ENCODE peak calls at places on chromosomes 5 and 9, in five cellular contexts. One of them, this sample, is unnamed.

GRCh38 chr5:7834982-7835381 is 16.0 kb downstream of the CFAP90 start:
- DNase-seq in KG1: no peak
- DNase-seq in posterior vena cava: no peak
- DNase-seq in naive thymus-derived CD8-positive, alpha-beta T cell: no peak
- DNase-seq in fibroblast of pulmonary artery: no peak
- DNase-seq in this sample: no peak

GRCh38 chr9:136840877-136841645 is 1.2 kb upstream of the AJM1 start:
- DNase-seq in KG1: no peak
- DNase-seq in posterior vena cava: no peak
- DNase-seq in naive thymus-derived CD8-positive, alpha-beta T cell: no peak
- DNase-seq in fibroblast of pulmonary artery: peak; percentile 44
- DNase-seq in this sample: no peak

GRCh38 chr9:81468084-81468595 is 221.2 kb downstream of the TLE1 start:
- DNase-seq in KG1: no peak
- DNase-seq in posterior vena cava: no peak
- DNase-seq in naive thymus-derived CD8-positive, alpha-beta T cell: no peak
- DNase-seq in fibroblast of pulmonary artery: no peak
- DNase-seq in this sample: no peak

GRCh38 chr5:33400675-33401074 is 40.1 kb upstream of the TARS1 start:
- DNase-seq in KG1: peak; percentile 13
- DNase-seq in posterior vena cava: no peak
- DNase-seq in naive thymus-derived CD8-positive, alpha-beta T cell: no peak
- DNase-seq in fibroblast of pulmonary artery: no peak
- DNase-seq in this sample: no peak

GRCh38 chr5:170362102-170362501 is 27.1 kb downstream of the KCNMB1 start:
- DNase-seq in KG1: no peak
- DNase-seq in posterior vena cava: no peak
- DNase-seq in naive thymus-derived CD8-positive, alpha-beta T cell: no peak
- DNase-seq in fibroblast of pulmonary artery: no peak
- DNase-seq in this sample: no peak

GRCh38 chr5:16773990-16774389 is 157.2 kb upstream of the RETREG1 start:
- DNase-seq in KG1: no peak
- DNase-seq in posterior vena cava: no peak
- DNase-seq in naive thymus-derived CD8-positive, alpha-beta T cell: no peak
- DNase-seq in fibroblast of pulmonary artery: no peak
- DNase-seq in this sample: no peak

GRCh38 chr5:74977475-74977874 is 74.9 kb downstream of the GCNT4 start:
- DNase-seq in KG1: peak; percentile 40
- DNase-seq in posterior vena cava: no peak
- DNase-seq in naive thymus-derived CD8-positive, alpha-beta T cell: no peak
- DNase-seq in fibroblast of pulmonary artery: no peak
- DNase-seq in this sample: no peak

GRCh38 chr9:125472926-125473701 is 211.5 kb downstream of the GAPVD1 start:
- DNase-seq in KG1: no peak
- DNase-seq in posterior vena cava: no peak
- DNase-seq in naive thymus-derived CD8-positive, alpha-beta T cell: no peak
- DNase-seq in fibroblast of pulmonary artery: peak; percentile 72
- DNase-seq in this sample: no peak

GRCh38 chr5:56480305-56481146 is 247.4 kb upstream of the ANKRD55 start:
- DNase-seq in KG1: no peak
- DNase-seq in posterior vena cava: peak; percentile 87
- DNase-seq in naive thymus-derived CD8-positive, alpha-beta T cell: no peak
- DNase-seq in fibroblast of pulmonary artery: peak; percentile 77
- DNase-seq in this sample: peak; percentile 88

GRCh38 chr5:73901045-73901444 is 275.0 kb downstream of the ARHGEF28 start:
- DNase-seq in KG1: no peak
- DNase-seq in posterior vena cava: no peak
- DNase-seq in naive thymus-derived CD8-positive, alpha-beta T cell: no peak
- DNase-seq in fibroblast of pulmonary artery: peak; percentile 94
- DNase-seq in this sample: no peak

GRCh38 chr9:106421772-106422171 is 441.2 kb upstream of the ZNF462 start:
- DNase-seq in KG1: no peak
- DNase-seq in posterior vena cava: no peak
- DNase-seq in naive thymus-derived CD8-positive, alpha-beta T cell: no peak
- DNase-seq in fibroblast of pulmonary artery: no peak
- DNase-seq in this sample: no peak

GRCh38 chr9:134130503-134131375 is 5.1 kb upstream of the WDR5 start:
- DNase-seq in KG1: no peak
- DNase-seq in posterior vena cava: no peak
- DNase-seq in naive thymus-derived CD8-positive, alpha-beta T cell: no peak
- DNase-seq in fibroblast of pulmonary artery: no peak
- DNase-seq in this sample: no peak

GRCh38 chr9:130242270-130243014 is 23.1 kb upstream of the HMCN2 start:
- DNase-seq in KG1: no peak
- DNase-seq in posterior vena cava: peak; percentile 58
- DNase-seq in naive thymus-derived CD8-positive, alpha-beta T cell: no peak
- DNase-seq in fibroblast of pulmonary artery: no peak
- DNase-seq in this sample: peak; percentile 36

GRCh38 chr5:112205840-112206239 is 213.2 kb downstream of the EPB41L4A start:
- DNase-seq in KG1: no peak
- DNase-seq in posterior vena cava: no peak
- DNase-seq in naive thymus-derived CD8-positive, alpha-beta T cell: no peak
- DNase-seq in fibroblast of pulmonary artery: no peak
- DNase-seq in this sample: no peak

GRCh38 chr5:151125421-151125820 is 32.2 kb downstream of the ANXA6 start:
- DNase-seq in KG1: no peak
- DNase-seq in posterior vena cava: no peak
- DNase-seq in naive thymus-derived CD8-positive, alpha-beta T cell: no peak
- DNase-seq in fibroblast of pulmonary artery: no peak
- DNase-seq in this sample: no peak

GRCh38 chr5:175384724-175385552 is 59.0 kb downstream of the DRD1 start:
- DNase-seq in KG1: no peak
- DNase-seq in posterior vena cava: no peak
- DNase-seq in naive thymus-derived CD8-positive, alpha-beta T cell: no peak
- DNase-seq in fibroblast of pulmonary artery: no peak
- DNase-seq in this sample: no peak

GRCh38 chr9:97312556-97312955 is 5.1 kb downstream of the CCDC180 start:
- DNase-seq in KG1: no peak
- DNase-seq in posterior vena cava: no peak
- DNase-seq in naive thymus-derived CD8-positive, alpha-beta T cell: no peak
- DNase-seq in fibroblast of pulmonary artery: no peak
- DNase-seq in this sample: no peak

GRCh38 chr5:76807296-76807695 is 11.5 kb upstream of the F2RL1 start:
- DNase-seq in KG1: no peak
- DNase-seq in posterior vena cava: no peak
- DNase-seq in naive thymus-derived CD8-positive, alpha-beta T cell: no peak
- DNase-seq in fibroblast of pulmonary artery: peak; percentile 82
- DNase-seq in this sample: no peak

GRCh38 chr5:635321-636055 is 23.3 kb downstream of the CEP72 start:
- DNase-seq in KG1: no peak
- DNase-seq in posterior vena cava: peak; percentile 49
- DNase-seq in naive thymus-derived CD8-positive, alpha-beta T cell: no peak
- DNase-seq in fibroblast of pulmonary artery: no peak
- DNase-seq in this sample: peak; percentile 28

GRCh38 chr5:173643964-173644363 is 27.5 kb upstream of the BOD1 start:
- DNase-seq in KG1: no peak
- DNase-seq in posterior vena cava: no peak
- DNase-seq in naive thymus-derived CD8-positive, alpha-beta T cell: no peak
- DNase-seq in fibroblast of pulmonary artery: peak; percentile 11
- DNase-seq in this sample: no peak

GRCh38 chr5:170749911-170750431 is 33.6 kb upstream of the GABRP start:
- DNase-seq in KG1: no peak
- DNase-seq in posterior vena cava: no peak
- DNase-seq in naive thymus-derived CD8-positive, alpha-beta T cell: no peak
- DNase-seq in fibroblast of pulmonary artery: no peak
- DNase-seq in this sample: no peak

GRCh38 chr5:29905626-29906353 is 1287.7 kb upstream of the CDH6 start:
- DNase-seq in KG1: no peak
- DNase-seq in posterior vena cava: no peak
- DNase-seq in naive thymus-derived CD8-positive, alpha-beta T cell: no peak
- DNase-seq in fibroblast of pulmonary artery: no peak
- DNase-seq in this sample: no peak

GRCh38 chr5:88681402-88681801 is 201.6 kb downstream of the MEF2C start:
- DNase-seq in KG1: no peak
- DNase-seq in posterior vena cava: no peak
- DNase-seq in naive thymus-derived CD8-positive, alpha-beta T cell: no peak
- DNase-seq in fibroblast of pulmonary artery: no peak
- DNase-seq in this sample: no peak